ENCODE peak calls at places on chromosomes 4 and X, in six cellular contexts. One of them, this sample, is unnamed.

GRCh38 chr4:184993243-184993642 is 25.0 kb upstream of the HELT start:
- DNase-seq in tibial artery: no peak
- DNase-seq in GM23338: no peak
- DNase-seq in DND-41: no peak
- DNase-seq in hepatocyte: no peak
- DNase-seq in GM12865: no peak
- DNase-seq in this sample: no peak

GRCh38 chrX:12239356-12240082 is 101.2 kb downstream of the FRMPD4 start:
- DNase-seq in tibial artery: no peak
- DNase-seq in GM23338: no peak
- DNase-seq in DND-41: no peak
- DNase-seq in hepatocyte: no peak
- DNase-seq in GM12865: no peak
- DNase-seq in this sample: no peak

GRCh38 chr4:107913283-107913899 is 18.0 kb upstream of the CYP2U1 start:
- DNase-seq in tibial artery: no peak
- DNase-seq in GM23338: peak
- DNase-seq in DND-41: peak
- DNase-seq in hepatocyte: peak
- DNase-seq in GM12865: peak
- DNase-seq in this sample: no peak

GRCh38 chrX:30301977-30302376 is 7.2 kb downstream of the NR0B1 start:
- DNase-seq in tibial artery: no peak
- DNase-seq in GM23338: peak
- DNase-seq in DND-41: no peak
- DNase-seq in hepatocyte: peak
- DNase-seq in GM12865: no peak
- DNase-seq in this sample: peak

GRCh38 chrX:149221246-149221645 is 283.9 kb downstream of the IDS start:
- DNase-seq in tibial artery: no peak
- DNase-seq in GM23338: no peak
- DNase-seq in DND-41: no peak
- DNase-seq in hepatocyte: no peak
- DNase-seq in GM12865: no peak
- DNase-seq in this sample: no peak

GRCh38 chrX:109826954-109827708 is 94.1 kb upstream of the ACSL4 start:
- DNase-seq in tibial artery: no peak
- DNase-seq in GM23338: peak
- DNase-seq in DND-41: no peak
- DNase-seq in hepatocyte: peak
- DNase-seq in GM12865: no peak
- DNase-seq in this sample: no peak

GRCh38 chr4:101031971-101032370 is 315.4 kb downstream of the PPP3CA start:
- DNase-seq in tibial artery: no peak
- DNase-seq in GM23338: peak
- DNase-seq in DND-41: no peak
- DNase-seq in hepatocyte: no peak
- DNase-seq in GM12865: no peak
- DNase-seq in this sample: no peak

GRCh38 chrX:118702741-118703140 is 24.7 kb upstream of the IL13RA1 start:
- DNase-seq in tibial artery: no peak
- DNase-seq in GM23338: no peak
- DNase-seq in DND-41: no peak
- DNase-seq in hepatocyte: no peak
- DNase-seq in GM12865: no peak
- DNase-seq in this sample: no peak

GRCh38 chr4:14168919-14169318 is 541.4 kb upstream of the BOD1L1 start:
- DNase-seq in tibial artery: no peak
- DNase-seq in GM23338: no peak
- DNase-seq in DND-41: no peak
- DNase-seq in hepatocyte: peak
- DNase-seq in GM12865: peak
- DNase-seq in this sample: peak

GRCh38 chr4:7275490-7276154 is 83.3 kb downstream of the SORCS2 start:
- DNase-seq in tibial artery: no peak
- DNase-seq in GM23338: no peak
- DNase-seq in DND-41: no peak
- DNase-seq in hepatocyte: no peak
- DNase-seq in GM12865: no peak
- DNase-seq in this sample: no peak

GRCh38 chr4:83152771-83153170 is 38.2 kb upstream of the PLAC8 start:
- DNase-seq in tibial artery: no peak
- DNase-seq in GM23338: no peak
- DNase-seq in DND-41: no peak
- DNase-seq in hepatocyte: no peak
- DNase-seq in GM12865: no peak
- DNase-seq in this sample: no peak

GRCh38 chrX:114717921-114718320 is 134.0 kb downstream of the HTR2C start:
- DNase-seq in tibial artery: no peak
- DNase-seq in GM23338: peak
- DNase-seq in DND-41: peak
- DNase-seq in hepatocyte: peak
- DNase-seq in GM12865: no peak
- DNase-seq in this sample: no peak

GRCh38 chr4:86894465-86894864 is 2.2 kb upstream of the C4orf36 start:
- DNase-seq in tibial artery: no peak
- DNase-seq in GM23338: no peak
- DNase-seq in DND-41: no peak
- DNase-seq in hepatocyte: no peak
- DNase-seq in GM12865: no peak
- DNase-seq in this sample: no peak

GRCh38 chr4:7353846-7354610 is 80.7 kb downstream of the PSAPL1 start:
- DNase-seq in tibial artery: no peak
- DNase-seq in GM23338: no peak
- DNase-seq in DND-41: no peak
- DNase-seq in hepatocyte: no peak
- DNase-seq in GM12865: no peak
- DNase-seq in this sample: no peak

GRCh38 chr4:189092596-189092995 is 848.1 kb upstream of the FRG1 start:
- DNase-seq in tibial artery: no peak
- DNase-seq in GM23338: peak
- DNase-seq in DND-41: peak
- DNase-seq in hepatocyte: no peak
- DNase-seq in GM12865: no peak
- DNase-seq in this sample: no peak

GRCh38 chr4:103425406-103425805 is 227.3 kb upstream of the CENPE start:
- DNase-seq in tibial artery: no peak
- DNase-seq in GM23338: no peak
- DNase-seq in DND-41: no peak
- DNase-seq in hepatocyte: no peak
- DNase-seq in GM12865: no peak
- DNase-seq in this sample: no peak

GRCh38 chr4:54498661-54499111 is 159.1 kb upstream of the KIT start:
- DNase-seq in tibial artery: no peak
- DNase-seq in GM23338: peak
- DNase-seq in DND-41: no peak
- DNase-seq in hepatocyte: no peak
- DNase-seq in GM12865: no peak
- DNase-seq in this sample: peak

GRCh38 chr4:174047363-174047762 is 236.1 kb downstream of the FBXO8 start:
- DNase-seq in tibial artery: no peak
- DNase-seq in GM23338: no peak
- DNase-seq in DND-41: no peak
- DNase-seq in hepatocyte: no peak
- DNase-seq in GM12865: no peak
- DNase-seq in this sample: no peak

GRCh38 chr4:81166431-81166830 is 48.6 kb downstream of the PRKG2 start:
- DNase-seq in tibial artery: no peak
- DNase-seq in GM23338: no peak
- DNase-seq in DND-41: no peak
- DNase-seq in hepatocyte: no peak
- DNase-seq in GM12865: no peak
- DNase-seq in this sample: no peak

GRCh38 chr4:12679217-12679616 is 804.9 kb downstream of the RAB28 start:
- DNase-seq in tibial artery: no peak
- DNase-seq in GM23338: peak
- DNase-seq in DND-41: no peak
- DNase-seq in hepatocyte: no peak
- DNase-seq in GM12865: no peak
- DNase-seq in this sample: no peak

GRCh38 chrX:68571292-68572256 is 72.7 kb downstream of the YIPF6 start:
- DNase-seq in tibial artery: no peak
- DNase-seq in GM23338: no peak
- DNase-seq in DND-41: no peak
- DNase-seq in hepatocyte: peak
- DNase-seq in GM12865: peak
- DNase-seq in this sample: peak
- H3K4me3 ChIP-seq in tibial artery: no peak
- H3K4me3 ChIP-seq in GM23338: no peak
- H3K4me3 ChIP-seq in DND-41: no peak
- H3K4me3 ChIP-seq in hepatocyte: no peak
- H3K4me3 ChIP-seq in GM12865: no peak
- H3K4me3 ChIP-seq in this sample: no peak

DNA sequence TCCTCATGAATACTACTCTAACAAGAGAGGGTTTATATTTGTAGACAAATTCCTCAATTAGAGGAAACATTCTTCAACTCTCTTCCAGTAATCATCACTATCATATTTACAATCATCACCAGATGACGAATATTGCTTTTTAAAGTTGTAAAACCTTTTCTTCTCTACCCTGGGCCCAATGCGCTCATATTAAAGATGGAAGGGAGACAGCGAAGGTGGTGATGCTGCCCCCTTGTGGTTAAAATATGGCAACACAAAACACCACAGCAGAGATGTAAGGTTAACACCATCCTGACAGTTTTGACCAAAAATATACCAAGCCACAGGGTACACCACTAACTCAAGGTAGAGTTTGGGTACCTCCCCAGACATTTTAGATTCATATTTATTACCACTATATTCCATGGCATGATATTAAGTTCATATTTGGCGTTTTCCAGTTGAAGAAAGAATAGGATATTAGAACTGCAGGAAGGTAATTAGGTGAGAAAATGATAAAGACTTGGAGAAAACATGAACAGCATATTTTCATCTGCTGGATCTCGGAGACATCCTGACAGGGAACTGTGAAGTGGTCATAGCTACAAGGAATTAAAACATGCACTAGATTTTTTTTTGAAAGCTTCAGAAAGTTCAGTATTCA is 72.8 kb downstream of the SLC9A7 start:
- DNase-seq in tibial artery: no peak
- DNase-seq in GM23338: peak
- DNase-seq in DND-41: peak
- DNase-seq in hepatocyte: peak
- DNase-seq in GM12865: peak
- DNase-seq in this sample: no peak
- TF ChIP-seq CTCF in tibial artery: peak
- TF ChIP-seq CTCF in GM23338: peak
- TF ChIP-seq CTCF in DND-41: peak
- TF ChIP-seq CTCF in hepatocyte: peak
- TF ChIP-seq CTCF in GM12865: peak
- TF ChIP-seq CTCF in this sample: peak

GRCh38 chr4:99946346-99947189 is at the start of gene DNAJB14:
- DNase-seq in tibial artery: peak
- DNase-seq in GM23338: peak
- DNase-seq in DND-41: peak
- DNase-seq in hepatocyte: peak
- DNase-seq in GM12865: peak
- DNase-seq in this sample: no peak

GRCh38 chr4:99947190-99947578 is 766 bp upstream of the DNAJB14 start:
- DNase-seq in tibial artery: no peak
- DNase-seq in GM23338: peak
- DNase-seq in DND-41: no peak
- DNase-seq in hepatocyte: no peak
- DNase-seq in GM12865: no peak
- DNase-seq in this sample: no peak

GRCh38 chr4:99945718-99946345 is 586 bp downstream of the DNAJB14 start:
- DNase-seq in tibial artery: no peak
- DNase-seq in GM23338: peak
- DNase-seq in DND-41: no peak
- DNase-seq in hepatocyte: peak
- DNase-seq in GM12865: peak
- DNase-seq in this sample: no peak

GRCh38 chr4:99947608-99948007 is 1.2 kb upstream of the DNAJB14 start:
- DNase-seq in tibial artery: no peak
- DNase-seq in GM23338: no peak
- DNase-seq in DND-41: no peak
- DNase-seq in hepatocyte: no peak
- DNase-seq in GM12865: no peak
- DNase-seq in this sample: no peak

DNA sequence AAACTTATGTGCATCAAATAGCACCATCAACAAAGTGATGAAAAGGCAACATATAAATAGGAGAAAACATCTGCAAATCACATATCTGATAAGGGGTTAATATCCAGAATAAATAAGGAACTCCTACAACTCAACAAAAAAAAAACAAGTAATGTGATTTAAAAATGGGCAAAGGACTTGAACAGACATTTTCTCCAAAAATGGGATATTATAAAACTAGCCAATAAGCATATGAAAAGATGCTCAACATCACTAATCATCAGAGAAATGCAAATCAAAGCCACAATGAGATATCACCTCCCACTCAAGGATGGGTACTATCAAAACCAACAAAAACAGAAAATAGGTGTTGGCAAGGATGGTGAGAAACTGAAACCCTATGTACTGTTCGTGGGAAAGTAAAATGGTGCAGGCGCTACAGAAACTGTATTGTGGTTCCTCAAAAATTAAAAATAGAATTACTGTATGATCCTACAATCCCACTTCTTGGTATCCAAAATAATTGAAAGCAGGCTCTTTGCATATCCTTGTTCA is 2.4 kb downstream of the DNAJB14 start:
- DNase-seq in tibial artery: no peak
- DNase-seq in GM23338: no peak
- DNase-seq in DND-41: no peak
- DNase-seq in hepatocyte: no peak
- DNase-seq in GM12865: peak
- DNase-seq in this sample: no peak
- H3K4me3 ChIP-seq in tibial artery: no peak
- H3K4me3 ChIP-seq in GM23338: no peak
- H3K4me3 ChIP-seq in DND-41: no peak
- H3K4me3 ChIP-seq in hepatocyte: no peak
- H3K4me3 ChIP-seq in GM12865: peak
- H3K4me3 ChIP-seq in this sample: no peak

GRCh38 chrX:123169247-123169901 is 14.7 kb upstream of the GRIA3 start:
- DNase-seq in tibial artery: no peak
- DNase-seq in GM23338: no peak
- DNase-seq in DND-41: no peak
- DNase-seq in hepatocyte: peak
- DNase-seq in GM12865: no peak
- DNase-seq in this sample: no peak
- TF ChIP-seq CTCF in tibial artery: no peak
- TF ChIP-seq CTCF in GM23338: no peak
- TF ChIP-seq CTCF in DND-41: no peak
- TF ChIP-seq CTCF in hepatocyte: no peak
- TF ChIP-seq CTCF in GM12865: no peak
- TF ChIP-seq CTCF in this sample: no peak

GRCh38 chr4:109302366-109303140 is at the start of gene COL25A1:
- DNase-seq in tibial artery: peak
- DNase-seq in GM23338: peak
- DNase-seq in DND-41: no peak
- DNase-seq in hepatocyte: peak
- DNase-seq in GM12865: peak
- DNase-seq in this sample: no peak
- H3K4me3 ChIP-seq in tibial artery: peak
- H3K4me3 ChIP-seq in GM23338: peak
- H3K4me3 ChIP-seq in DND-41: no peak
- H3K4me3 ChIP-seq in hepatocyte: peak
- H3K4me3 ChIP-seq in GM12865: peak
- H3K4me3 ChIP-seq in this sample: peak